ENCODE peak calls at places on chromosomes 7 and 10, in five cellular contexts. One of them, this sample, is unnamed.

GRCh38 chr7:36430171-36430570 is 40.5 kb downstream of the ANLN start:
- DNase-seq in lower leg skin: no peak
- DNase-seq in fibroblast of lung: peak
- DNase-seq in bronchial epithelial cell: no peak
- DNase-seq in K562: no peak
- DNase-seq in this sample: peak

GRCh38 chr7:14908697-14909096 is 6.1 kb upstream of the DGKB start:
- DNase-seq in lower leg skin: no peak
- DNase-seq in fibroblast of lung: no peak
- DNase-seq in bronchial epithelial cell: no peak
- DNase-seq in K562: no peak
- DNase-seq in this sample: no peak

GRCh38 chr10:79351332-79351731 is 4.1 kb downstream of the PPIF start:
- DNase-seq in lower leg skin: no peak
- DNase-seq in fibroblast of lung: no peak
- DNase-seq in bronchial epithelial cell: no peak
- DNase-seq in K562: no peak
- DNase-seq in this sample: no peak

GRCh38 chr7:37901236-37901827 is 15.3 kb downstream of the SFRP4 start:
- DNase-seq in lower leg skin: no peak
- DNase-seq in fibroblast of lung: peak
- DNase-seq in bronchial epithelial cell: peak
- DNase-seq in K562: peak
- DNase-seq in this sample: peak

GRCh38 chr7:155983176-155983815 is 171.0 kb upstream of the SHH start:
- DNase-seq in lower leg skin: no peak
- DNase-seq in fibroblast of lung: no peak
- DNase-seq in bronchial epithelial cell: no peak
- DNase-seq in K562: no peak
- DNase-seq in this sample: no peak

GRCh38 chr10:132544744-132545658 is 7.4 kb downstream of the INPP5A start:
- DNase-seq in lower leg skin: no peak
- DNase-seq in fibroblast of lung: no peak
- DNase-seq in bronchial epithelial cell: no peak
- DNase-seq in K562: peak
- DNase-seq in this sample: no peak

GRCh38 chr10:101952196-101952595 is 103.8 kb downstream of the ARMH3 start:
- DNase-seq in lower leg skin: no peak
- DNase-seq in fibroblast of lung: peak
- DNase-seq in bronchial epithelial cell: no peak
- DNase-seq in K562: no peak
- DNase-seq in this sample: no peak

GRCh38 chr7:469591-469961 is 50.1 kb downstream of the PDGFA start:
- DNase-seq in lower leg skin: no peak
- DNase-seq in fibroblast of lung: no peak
- DNase-seq in bronchial epithelial cell: no peak
- DNase-seq in K562: no peak
- DNase-seq in this sample: no peak

GRCh38 chr7:2201686-2202360 is 30.9 kb downstream of the MAD1L1 start:
- DNase-seq in lower leg skin: no peak
- DNase-seq in fibroblast of lung: no peak
- DNase-seq in bronchial epithelial cell: no peak
- DNase-seq in K562: no peak
- DNase-seq in this sample: no peak

DNA sequence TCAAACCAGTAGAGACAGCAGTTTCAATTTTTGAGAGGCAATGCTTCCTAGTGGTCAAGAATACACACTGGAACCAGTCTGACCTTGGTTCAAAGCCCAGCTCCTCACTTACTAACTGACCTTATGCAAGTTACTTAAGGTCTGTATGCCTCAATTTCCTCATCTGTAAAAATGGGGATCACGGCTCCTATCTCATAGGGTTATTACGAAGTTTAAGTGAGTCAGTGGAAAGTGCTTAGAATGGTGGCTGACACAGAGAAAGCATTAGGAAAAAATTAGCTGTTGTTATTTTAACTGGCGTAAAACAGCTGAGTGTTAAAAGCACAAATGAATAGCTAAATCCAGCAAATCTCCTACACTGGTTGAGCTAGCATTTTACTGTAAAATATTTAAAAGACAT is 162.4 kb upstream of the LAMB4 start:
- DNase-seq in lower leg skin: no peak
- DNase-seq in fibroblast of lung: peak
- DNase-seq in bronchial epithelial cell: no peak
- DNase-seq in K562: no peak
- DNase-seq in this sample: peak
- H3K4me3 ChIP-seq in lower leg skin: no peak
- H3K4me3 ChIP-seq in fibroblast of lung: no peak
- H3K4me3 ChIP-seq in bronchial epithelial cell: no peak
- H3K4me3 ChIP-seq in K562: no peak
- H3K4me3 ChIP-seq in this sample: no peak

GRCh38 chr10:124791378-124792348 is at the start of gene EEF1AKMT2:
- DNase-seq in lower leg skin: peak
- DNase-seq in fibroblast of lung: peak
- DNase-seq in bronchial epithelial cell: peak
- DNase-seq in K562: peak
- DNase-seq in this sample: peak
- TF ChIP-seq CTCF in lower leg skin: peak
- TF ChIP-seq CTCF in fibroblast of lung: peak
- TF ChIP-seq CTCF in bronchial epithelial cell: peak
- TF ChIP-seq CTCF in K562: peak
- TF ChIP-seq CTCF in this sample: peak

DNA sequence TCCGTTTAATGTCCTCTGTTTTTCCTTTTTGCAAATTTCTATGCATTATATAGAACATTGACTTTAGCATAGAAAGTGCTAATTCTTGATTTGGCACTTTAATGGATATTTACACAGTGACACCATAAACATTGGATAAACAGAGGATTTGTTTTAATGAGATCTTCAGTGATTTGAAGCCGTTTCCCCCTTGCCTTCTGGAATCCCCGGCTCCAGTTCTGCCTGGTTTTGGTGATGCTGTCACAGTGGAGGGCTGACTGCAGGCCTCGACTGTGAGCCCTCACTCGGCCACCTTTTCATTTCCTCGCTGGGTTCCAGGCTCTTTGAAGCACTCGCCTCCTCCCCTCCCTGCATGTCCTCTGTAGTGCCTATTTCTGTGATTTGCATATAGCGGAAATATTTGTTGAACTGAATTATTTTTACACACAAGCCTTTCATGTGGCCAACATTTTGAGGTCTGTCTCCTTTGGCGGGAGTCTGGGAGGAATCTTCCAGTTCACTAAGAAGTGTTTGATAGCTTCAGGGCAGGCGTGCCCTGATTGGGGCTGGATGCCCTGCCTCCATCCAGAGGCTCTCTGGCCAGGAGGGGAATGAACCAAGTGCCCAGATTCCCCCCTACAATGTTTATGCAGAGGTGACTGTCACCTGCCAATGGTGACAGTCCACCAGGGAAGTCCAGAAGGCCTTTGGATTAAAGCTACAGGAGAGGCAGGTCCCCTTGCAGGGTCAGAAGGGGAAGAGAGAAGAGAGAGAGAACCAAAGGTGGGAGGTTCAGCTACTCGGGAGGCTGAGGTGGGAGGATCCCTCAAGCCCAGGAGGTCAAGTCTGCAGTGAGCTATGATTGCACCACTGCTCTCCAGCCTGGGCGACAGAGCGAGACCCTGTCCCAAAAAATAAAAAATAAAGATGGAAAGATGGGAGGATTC is 67.5 kb downstream of the CUX1 start:
- DNase-seq in lower leg skin: no peak
- DNase-seq in fibroblast of lung: no peak
- DNase-seq in bronchial epithelial cell: no peak
- DNase-seq in K562: no peak
- DNase-seq in this sample: no peak
- H3K4me3 ChIP-seq in lower leg skin: no peak
- H3K4me3 ChIP-seq in fibroblast of lung: no peak
- H3K4me3 ChIP-seq in bronchial epithelial cell: no peak
- H3K4me3 ChIP-seq in K562: no peak
- H3K4me3 ChIP-seq in this sample: no peak

DNA sequence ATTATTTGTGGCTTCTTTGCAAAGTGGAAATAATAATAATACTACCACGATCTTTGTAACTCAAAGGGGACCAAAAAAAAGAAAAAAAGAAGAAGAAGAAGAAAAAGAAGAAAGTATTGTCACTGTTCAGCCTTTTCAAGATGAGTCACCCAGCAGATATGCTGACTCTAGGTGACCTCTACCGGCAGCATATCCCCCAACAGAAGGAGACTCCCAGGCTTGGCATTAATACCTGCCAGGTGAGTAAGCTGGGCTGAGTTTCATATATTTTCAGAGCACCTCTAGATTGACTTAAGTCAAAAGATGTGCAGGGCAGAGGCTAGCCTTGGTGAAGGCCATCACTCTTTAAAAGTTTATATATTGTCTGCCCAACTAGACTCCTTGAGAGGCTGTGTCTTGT is 30.4 kb upstream of the GPR26 start:
- DNase-seq in lower leg skin: no peak
- DNase-seq in fibroblast of lung: no peak
- DNase-seq in bronchial epithelial cell: peak
- DNase-seq in K562: no peak
- DNase-seq in this sample: no peak
- TF ChIP-seq CTCF in lower leg skin: no peak
- TF ChIP-seq CTCF in fibroblast of lung: no peak
- TF ChIP-seq CTCF in bronchial epithelial cell: no peak
- TF ChIP-seq CTCF in K562: no peak
- TF ChIP-seq CTCF in this sample: no peak

GRCh38 chr10:119116326-119116951 is 12.5 kb downstream of the DENND10 start:
- DNase-seq in lower leg skin: no peak
- DNase-seq in fibroblast of lung: no peak
- DNase-seq in bronchial epithelial cell: no peak
- DNase-seq in K562: no peak
- DNase-seq in this sample: no peak

GRCh38 chr10:119113805-119114732 is 10.2 kb downstream of the DENND10 start:
- DNase-seq in lower leg skin: no peak
- DNase-seq in fibroblast of lung: peak
- DNase-seq in bronchial epithelial cell: peak
- DNase-seq in K562: no peak
- DNase-seq in this sample: peak

GRCh38 chr10:119119400-119119799 is 15.5 kb downstream of the DENND10 start:
- DNase-seq in lower leg skin: no peak
- DNase-seq in fibroblast of lung: no peak
- DNase-seq in bronchial epithelial cell: no peak
- DNase-seq in K562: no peak
- DNase-seq in this sample: no peak

GRCh38 chr10:119118231-119118630 is 14.3 kb downstream of the DENND10 start:
- DNase-seq in lower leg skin: no peak
- DNase-seq in fibroblast of lung: no peak
- DNase-seq in bronchial epithelial cell: no peak
- DNase-seq in K562: no peak
- DNase-seq in this sample: no peak

GRCh38 chr10:119115921-119116320 is 12.0 kb downstream of the DENND10 start:
- DNase-seq in lower leg skin: no peak
- DNase-seq in fibroblast of lung: no peak
- DNase-seq in bronchial epithelial cell: no peak
- DNase-seq in K562: no peak
- DNase-seq in this sample: no peak
- H3K4me3 ChIP-seq in lower leg skin: no peak
- H3K4me3 ChIP-seq in fibroblast of lung: no peak
- H3K4me3 ChIP-seq in bronchial epithelial cell: no peak
- H3K4me3 ChIP-seq in K562: no peak
- H3K4me3 ChIP-seq in this sample: no peak

GRCh38 chr10:123236122-123236521 is 81.9 kb downstream of the BUB3 start:
- DNase-seq in lower leg skin: no peak
- DNase-seq in fibroblast of lung: peak
- DNase-seq in bronchial epithelial cell: no peak
- DNase-seq in K562: peak
- DNase-seq in this sample: peak
- TF ChIP-seq CTCF in lower leg skin: no peak
- TF ChIP-seq CTCF in fibroblast of lung: no peak
- TF ChIP-seq CTCF in bronchial epithelial cell: peak
- TF ChIP-seq CTCF in K562: no peak
- TF ChIP-seq CTCF in this sample: peak

DNA sequence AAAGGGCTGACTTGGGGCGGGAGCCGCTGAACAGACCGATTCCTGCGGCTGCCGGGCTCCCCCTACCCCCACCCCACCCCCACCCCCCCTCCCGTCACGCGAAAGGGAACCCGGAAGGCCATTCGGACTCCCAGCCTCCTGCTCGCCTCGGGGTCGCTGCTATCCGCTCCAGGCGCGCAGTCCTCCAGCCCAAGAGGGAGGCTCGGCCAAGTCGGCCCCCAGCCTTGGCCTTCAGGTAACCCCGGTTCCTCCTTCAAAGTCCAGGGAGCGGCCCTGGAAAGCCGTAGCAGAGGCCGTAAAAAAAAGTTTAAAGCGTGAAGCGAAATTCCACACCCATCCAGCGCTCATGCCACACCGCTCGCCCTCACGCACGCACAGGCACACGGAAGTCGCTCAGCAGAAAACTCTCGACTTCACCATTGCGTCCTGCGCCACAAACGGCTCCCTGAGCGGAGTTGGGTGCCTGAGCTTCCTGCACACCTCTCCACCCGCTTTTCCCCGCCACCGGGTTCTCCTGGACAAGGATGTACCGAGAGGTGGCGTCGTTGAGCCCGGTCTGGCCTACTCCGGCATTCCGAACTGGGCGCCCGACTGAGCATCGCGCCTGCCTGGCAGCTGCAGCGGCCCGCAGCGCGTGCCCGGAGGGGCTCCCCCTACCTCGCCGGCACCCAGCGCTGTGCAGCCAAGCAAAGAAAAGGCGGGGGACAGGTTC is 1.4 kb downstream of the SORCS3 start:
- DNase-seq in lower leg skin: no peak
- DNase-seq in fibroblast of lung: peak
- DNase-seq in bronchial epithelial cell: peak
- DNase-seq in K562: peak
- DNase-seq in this sample: peak
- H3K4me3 ChIP-seq in lower leg skin: no peak
- H3K4me3 ChIP-seq in fibroblast of lung: no peak
- H3K4me3 ChIP-seq in bronchial epithelial cell: no peak
- H3K4me3 ChIP-seq in K562: no peak
- H3K4me3 ChIP-seq in this sample: peak

GRCh38 chr7:66502230-66503035 is 126.2 kb upstream of the KCTD7 start:
- DNase-seq in lower leg skin: no peak
- DNase-seq in fibroblast of lung: no peak
- DNase-seq in bronchial epithelial cell: no peak
- DNase-seq in K562: peak
- DNase-seq in this sample: no peak
- TF ChIP-seq CTCF in lower leg skin: no peak
- TF ChIP-seq CTCF in fibroblast of lung: peak
- TF ChIP-seq CTCF in bronchial epithelial cell: no peak
- TF ChIP-seq CTCF in K562: no peak
- TF ChIP-seq CTCF in this sample: peak